ENCODE peak calls at places on chromosomes 4 and X, in six cellular contexts. J is astrocyte of the spinal cord, Z is foreskin fibroblast, O is MM.1S, D is fibroblast of the aortic adventitia, Q is left ventricle myocardium inferior. N is an unnamed sample.

GRCh38 chr4:8592366-8593267 is at the start of gene CPZ:
- DNase-seq in O (no peak), Q (no peak), Z (peak), D (peak), J (peak), N (peak)

GRCh38 chrX:17022205-17022604 is 75.7 kb downstream of the REPS2 start:
- DNase-seq in Z (peak), J (peak), D (peak), O (no peak), Q (no peak), N (peak)

GRCh38 chrX:144849141-144849540 is 398.2 kb upstream of the SPANXN1 start:
- DNase-seq in O (no peak), Q (no peak), D (peak), J (peak), Z (peak), N (no peak)

GRCh38 chr4:8410066-8410600 is 30.4 kb downstream of the ACOX3 start:
- DNase-seq in J (no peak), Q (no peak), Z (no peak), D (peak), O (no peak), N (no peak)

GRCh38 chr4:78800965-78801364 is 24.8 kb downstream of the BMP2K start:
- DNase-seq in Z (no peak), O (no peak), D (no peak), Q (no peak), J (no peak), N (no peak)

GRCh38 chrX:15674514-15674898 is 9.9 kb upstream of the CLTRN start:
- DNase-seq in D (peak), O (peak), Z (peak), J (no peak), Q (peak), N (peak)

GRCh38 chr4:99845708-99846469 is 29.3 kb downstream of the DAPP1 start:
- DNase-seq in Q (no peak), O (peak), J (no peak), D (no peak), Z (no peak), N (no peak)

GRCh38 chr4:22901631-22902030 is 208.9 kb downstream of the GBA3 start:
- DNase-seq in D (no peak), Z (no peak), O (no peak), Q (no peak), J (no peak), N (no peak)

GRCh38 chrX:129679856-129680255 is 25.1 kb upstream of the APLN start:
- DNase-seq in O (no peak), Z (no peak), J (no peak), Q (no peak), D (no peak), N (no peak)

DNA sequence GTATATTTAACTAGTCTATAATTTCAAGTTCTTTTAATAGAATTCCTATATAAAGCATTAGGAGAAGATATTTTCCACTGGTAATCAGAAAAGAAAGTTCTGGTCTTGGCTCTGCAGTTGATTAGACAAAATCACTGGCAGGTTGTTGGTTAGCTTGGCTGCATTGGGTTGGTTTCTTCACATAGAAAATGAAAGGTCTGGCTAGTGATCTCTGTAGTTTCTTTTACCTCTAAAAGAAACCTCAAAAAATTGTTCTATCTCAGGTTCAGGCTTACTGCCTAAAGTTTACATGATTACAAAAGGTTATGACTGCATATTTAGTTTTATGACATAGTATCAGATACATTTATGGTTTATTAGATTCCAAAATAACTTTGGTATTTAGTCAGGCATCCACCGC is 95.8 kb upstream of the NAP1L5 start:
- DNase-seq in J (no peak), Z (no peak), Q (no peak), D (no peak), O (no peak), N (no peak)
- H3K4me3 ChIP-seq in J (no peak), Z (no peak), Q (no peak), D (no peak), O (no peak), N (no peak)

GRCh38 chrX:104347860-104348259 is 93.1 kb upstream of the ESX1 start:
- DNase-seq in Q (no peak), D (peak), O (no peak), Z (no peak), J (peak), N (no peak)
- H3K4me3 ChIP-seq in Q (no peak), D (no peak), O (no peak), Z (no peak), J (no peak), N (no peak)

GRCh38 chr4:153788419-153789276 is at the start of gene SFRP2:
- DNase-seq in D (no peak), Z (no peak), J (no peak), Q (no peak), O (no peak), N (no peak)
- H3K4me3 ChIP-seq in D (peak), Z (no peak), J (no peak), Q (peak), O (no peak), N (peak)

GRCh38 chrX:18793601-18794089 is 86.2 kb downstream of the PPEF1 start:
- DNase-seq in O (no peak), Q (no peak), D (no peak), J (peak), Z (no peak), N (no peak)
- H3K4me3 ChIP-seq in O (no peak), Q (no peak), D (no peak), J (no peak), Z (no peak), N (no peak)

GRCh38 chr4:121073672-121074386 is 1.5 kb upstream of the NDNF start:
- DNase-seq in D (no peak), Q (no peak), Z (no peak), O (peak), J (no peak), N (no peak)

GRCh38 chr4:121072080-121072835 is at the start of gene NDNF:
- DNase-seq in O (peak), Q (peak), D (peak), J (peak), Z (peak), N (no peak)

GRCh38 chr4:121071640-121072037 is 696 bp downstream of the NDNF start:
- DNase-seq in J (no peak), Q (no peak), D (no peak), O (no peak), Z (no peak), N (no peak)

GRCh38 chr4:121070696-121071639 is 1.4 kb downstream of the NDNF start:
- DNase-seq in Z (peak), Q (peak), J (no peak), D (peak), O (peak), N (no peak)

DNA sequence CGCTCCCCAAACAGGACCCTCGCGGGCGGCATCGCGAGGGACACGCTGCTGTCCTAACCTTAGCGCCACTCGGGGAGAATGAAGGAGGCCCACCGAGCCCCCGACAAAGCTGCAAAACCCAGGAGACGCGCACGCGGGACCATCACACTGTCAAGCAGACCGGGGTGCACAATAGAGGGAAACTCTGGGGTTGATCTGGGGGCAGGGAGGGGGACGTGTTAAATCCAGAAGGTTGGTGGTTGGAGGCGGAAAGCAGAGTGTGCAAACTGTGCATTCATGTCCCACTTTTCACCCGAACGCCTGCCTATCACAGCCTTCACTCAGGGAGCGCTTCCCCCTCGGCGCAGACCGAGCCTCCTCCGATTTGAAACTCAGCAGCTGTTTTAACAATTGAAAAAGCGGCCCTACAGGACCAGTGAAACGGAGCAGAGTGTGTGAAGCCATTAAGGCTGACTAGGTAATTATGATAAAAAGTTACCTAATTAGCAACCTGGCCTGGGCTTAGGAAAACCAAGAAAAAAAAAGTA is 564 bp upstream of the NDNF start:
- DNase-seq in Z (no peak), D (no peak), O (peak), Q (peak), J (no peak), N (no peak)
- H3K4me3 ChIP-seq in Z (peak), D (peak), O (peak), Q (peak), J (peak), N (peak)

GRCh38 chr4:179344861-179345260 is 1902.6 kb upstream of the AGA start:
- DNase-seq in O (no peak), Q (no peak), J (no peak), Z (no peak), D (no peak), N (no peak)
- H3K4me3 ChIP-seq in O (no peak), Q (no peak), J (no peak), Z (no peak), D (no peak), N (no peak)

DNA sequence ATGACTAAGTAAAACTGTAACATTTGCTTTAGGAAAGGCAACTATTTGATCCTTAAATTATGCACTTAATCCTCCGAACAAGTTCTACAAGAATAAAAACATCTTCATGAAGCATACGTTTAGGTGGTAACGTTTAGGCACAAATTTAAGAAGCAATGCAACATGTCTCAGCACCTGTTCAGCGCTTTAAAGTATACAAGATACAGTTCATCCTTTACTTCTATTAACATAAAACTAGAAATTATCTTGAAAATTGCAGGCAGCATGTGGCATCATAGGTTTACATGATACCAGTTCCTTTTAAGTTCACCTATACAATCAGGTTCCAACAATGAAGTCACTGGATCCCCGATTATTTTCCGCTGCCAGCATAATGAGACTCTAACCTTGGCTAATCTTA is 1.5 kb downstream of the PLA2G12A start:
- DNase-seq in D (no peak), Q (no peak), J (no peak), O (no peak), Z (no peak), N (no peak)
- H3K4me3 ChIP-seq in D (peak), Q (peak), J (no peak), O (peak), Z (peak), N (no peak)

DNA sequence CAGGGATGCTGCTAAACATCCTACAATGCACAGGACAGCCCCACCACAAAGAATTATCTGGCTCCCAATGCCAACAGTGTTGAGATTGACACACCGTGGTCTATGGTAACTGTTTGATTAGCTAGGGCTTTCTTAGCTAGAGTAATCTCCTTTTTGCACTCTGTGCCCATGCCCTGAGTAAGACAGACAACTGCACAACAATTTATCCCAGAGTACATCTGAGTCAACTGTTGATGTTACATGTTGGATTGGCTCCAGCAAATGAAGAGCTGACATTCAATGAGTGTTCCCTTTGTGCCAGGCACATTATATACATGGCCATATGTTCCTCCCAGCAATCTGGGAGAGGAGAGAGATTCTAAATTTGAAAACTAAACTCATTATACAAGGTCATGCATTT is 3.8 kb upstream of the FAM9C start:
- DNase-seq in J (peak), Z (peak), O (no peak), D (no peak), Q (no peak), N (peak)
- H3K4me3 ChIP-seq in J (no peak), Z (no peak), O (no peak), D (no peak), Q (no peak), N (no peak)

DNA sequence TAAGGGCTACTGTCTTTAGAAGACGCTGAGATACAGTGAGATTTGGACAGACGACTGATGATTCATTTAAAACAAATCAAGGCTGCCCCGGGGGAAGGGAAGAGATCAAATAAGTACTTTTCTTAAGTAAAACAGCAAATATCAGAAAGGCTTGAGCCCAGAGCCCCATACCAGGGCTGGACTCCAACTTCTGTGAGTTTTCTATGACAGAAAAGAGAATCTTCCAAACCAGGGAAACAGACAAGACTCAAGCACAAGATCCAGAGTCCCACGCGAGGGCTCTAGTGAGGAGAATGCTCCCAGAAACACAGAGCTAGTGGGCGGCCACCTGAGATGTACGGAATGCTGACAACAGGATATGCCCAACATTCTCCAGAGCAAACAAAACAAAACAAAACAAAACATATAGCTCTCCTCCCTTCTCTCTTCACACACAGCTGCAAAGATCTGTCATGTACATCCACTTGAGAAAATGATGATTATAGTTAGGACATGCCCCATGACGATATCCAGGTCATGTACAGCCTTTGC is 13.1 kb downstream of the ACSL1 start:
- DNase-seq in O (no peak), Q (no peak), J (peak), Z (no peak), D (peak), N (peak)
- H3K4me3 ChIP-seq in O (no peak), Q (peak), J (no peak), Z (no peak), D (no peak), N (no peak)

N was measured in brain microvascular endothelial cell.